ENCODE peak calls at places on chromosomes 5 and 9, in eight cellular contexts. Q is iris pigment epithelial cell; Y is GM20000; T is anterior cingulate cortex; P is HEK293T; R is NCI-H1105; G is activated naive CD4-positive, alpha-beta T cell treated with anti-CD3 and anti-CD28 coated beads for 36 hours; I is lower lobe of right lung. A is an unnamed sample.

GRCh38 chr9:77556396-77556795 is 91.7 kb downstream of the GNA14 start:
- DNase-seq in Q (peak; percentile 16), Y (no peak), T (no peak), P (no peak), R (no peak), G (no peak), I (no peak), A (no peak)

GRCh38 chr5:120502531-120502930 is 38.4 kb downstream of the PRR16 start:
- DNase-seq in Q (no peak), Y (no peak), T (no peak), P (no peak), R (no peak), G (no peak), I (no peak), A (no peak)

GRCh38 chr9:136050266-136050705 is 44.8 kb downstream of the NACC2 start:
- DNase-seq in Q (no peak), Y (no peak), T (no peak), P (no peak), R (no peak), G (no peak), I (no peak), A (no peak)

GRCh38 chr9:129252937-129253819 is 75.1 kb upstream of the IER5L start:
- DNase-seq in Q (no peak), Y (no peak), T (peak; percentile 55), P (no peak), R (no peak), G (no peak), I (peak; percentile 27), A (no peak)

GRCh38 chr5:147921134-147921533 is 14.8 kb upstream of the C5orf46 start:
- DNase-seq in Q (no peak), Y (no peak), T (no peak), P (no peak), R (no peak), G (no peak), I (no peak), A (no peak)

GRCh38 chr5:133562554-133562953 is 49.8 kb downstream of the FSTL4 start:
- DNase-seq in Q (no peak), Y (no peak), T (no peak), P (no peak), R (no peak), G (no peak), I (no peak), A (no peak)

GRCh38 chr9:136488247-136489214 is 5.7 kb upstream of the SEC16A start:
- DNase-seq in Q (peak; percentile 9), Y (peak; percentile 81), T (peak; percentile 36), P (peak; percentile 63), R (peak; percentile 62), G (peak; percentile 82), I (peak; percentile 85), A (no peak)

GRCh38 chr5:168106008-168106761 is 185.3 kb upstream of the WWC1 start:
- DNase-seq in Q (peak; percentile 41), Y (no peak), T (no peak), P (no peak), R (no peak), G (no peak), I (no peak), A (no peak)

GRCh38 chr5:98065261-98065909 is 708.1 kb upstream of the RGMB start:
- DNase-seq in Q (no peak), Y (no peak), T (no peak), P (no peak), R (no peak), G (no peak), I (no peak), A (no peak)

GRCh38 chr9:93574900-93575705 is 1.3 kb upstream of the PHF2 start:
- DNase-seq in Q (no peak), Y (no peak), T (no peak), P (no peak), R (no peak), G (no peak), I (no peak), A (no peak)

GRCh38 chr9:42388846-42389245 is 205.4 kb downstream of the SPATA31A6 start:
- DNase-seq in Q (no peak), Y (peak; percentile 32), T (no peak), P (peak; percentile 12), R (no peak), G (no peak), I (no peak), A (no peak)

GRCh38 chr5:114311943-114312342 is 49.9 kb upstream of the KCNN2 start:
- DNase-seq in Q (no peak), Y (no peak), T (peak; percentile 9), P (no peak), R (no peak), G (no peak), I (no peak), A (no peak)

GRCh38 chr5:82894754-82895153 is 182.4 kb downstream of the TMEM167A start:
- DNase-seq in Q (no peak), Y (no peak), T (no peak), P (no peak), R (no peak), G (no peak), I (no peak), A (no peak)

GRCh38 chr5:12934722-12935121 is 1009.8 kb downstream of the DNAH5 start:
- DNase-seq in Q (no peak), Y (no peak), T (no peak), P (no peak), R (no peak), G (no peak), I (no peak), A (no peak)

GRCh38 chr9:70003786-70004185 is 39.9 kb upstream of the MAMDC2 start:
- DNase-seq in Q (peak; percentile 55), Y (no peak), T (no peak), P (no peak), R (no peak), G (no peak), I (no peak), A (no peak)

GRCh38 chr9:78567693-78568092 is 270.8 kb downstream of the PSAT1 start:
- DNase-seq in Q (peak; percentile 31), Y (no peak), T (no peak), P (no peak), R (no peak), G (no peak), I (no peak), A (no peak)

GRCh38 chr5:166517976-166518375 is 1773.5 kb upstream of the WWC1 start:
- DNase-seq in Q (no peak), Y (no peak), T (no peak), P (no peak), R (no peak), G (no peak), I (no peak), A (no peak)

GRCh38 chr9:70498866-70499265 is 84.4 kb upstream of the KLF9 start:
- DNase-seq in Q (no peak), Y (no peak), T (no peak), P (no peak), R (no peak), G (no peak), I (no peak), A (no peak)

GRCh38 chr5:171152382-171152781 is 156.7 kb upstream of the TLX3 start:
- DNase-seq in Q (peak; percentile 49), Y (no peak), T (no peak), P (peak; percentile 30), R (peak; percentile 26), G (no peak), I (no peak), A (no peak)

GRCh38 chr9:20300430-20301115 is 321.7 kb downstream of the MLLT3 start:
- DNase-seq in Q (no peak), Y (no peak), T (no peak), P (no peak), R (no peak), G (no peak), I (no peak), A (no peak)

GRCh38 chr5:174176511-174176910 is 131.0 kb downstream of the NSG2 start:
- DNase-seq in Q (no peak), Y (no peak), T (no peak), P (no peak), R (no peak), G (no peak), I (no peak), A (no peak)

GRCh38 chr9:33123632-33124031 is 43.5 kb downstream of the B4GALT1 start:
- DNase-seq in Q (no peak), Y (no peak), T (no peak), P (no peak), R (no peak), G (no peak), I (no peak), A (no peak)

GRCh38 chr9:13020141-13020540 is 245.3 kb downstream of the LURAP1L start:
- DNase-seq in Q (no peak), Y (no peak), T (no peak), P (no peak), R (no peak), G (no peak), I (no peak), A (no peak)

GRCh38 chr5:26828294-26828693 is 210.1 kb downstream of the CDH9 start:
- DNase-seq in Q (no peak), Y (no peak), T (no peak), P (no peak), R (no peak), G (no peak), I (no peak), A (no peak)

GRCh38 chr5:40585537-40586267 is 94.0 kb upstream of the PTGER4 start:
- DNase-seq in Q (no peak), Y (no peak), T (no peak), P (no peak), R (no peak), G (no peak), I (no peak), A (no peak)

GRCh38 chr9:106864533-106865143 is 1.7 kb downstream of the ZNF462 start:
- DNase-seq in Q (peak; percentile 53), Y (no peak), T (no peak), P (no peak), R (no peak), G (no peak), I (no peak), A (no peak)

GRCh38 chr9:79572891-79573696 is 1.3 kb downstream of the TLE4 start:
- DNase-seq in Q (no peak), Y (peak; percentile 67), T (no peak), P (peak; percentile 73), R (no peak), G (peak; percentile 50), I (peak; percentile 78), A (no peak)

GRCh38 chr5:140240987-140241706 is 61.8 kb downstream of the PFDN1 start:
- DNase-seq in Q (peak; percentile 94), Y (no peak), T (peak; percentile 92), P (peak; percentile 72), R (peak; percentile 19), G (no peak), I (peak; percentile 68), A (peak; percentile 3)

GRCh38 chr5:176534640-176535039 is 2.6 kb downstream of the RNF44 start:
- DNase-seq in Q (no peak), Y (peak; percentile 39), T (no peak), P (no peak), R (no peak), G (peak; percentile 27), I (no peak), A (no peak)

GRCh38 chr5:159003045-159004030 is 96.4 kb downstream of the EBF1 start:
- DNase-seq in Q (peak; percentile 62), Y (no peak), T (no peak), P (no peak), R (no peak), G (no peak), I (no peak), A (no peak)

A was measured in SK-N-MC.